ENCODE peak calls at places on chromosome 10, in eight cellular contexts. Q is activated B cell treated with CpG ODN at 0.5 μM for 24 hours, W is astrocyte of the spinal cord, O is GM06990, Z is endothelial cell, P is PC-9, I is spleen, F is fibroblast of lung. R is an unnamed sample.

GRCh38 chr10:64086083-64086772 is 565.0 kb downstream of the REEP3 start:
- DNase-seq in P (no peak), W (no peak), F (no peak), Q (no peak), Z (no peak), O (no peak), I (no peak), R (no peak)

GRCh38 chr10:81600185-81600584 is 274.8 kb upstream of the NRG3 start:
- DNase-seq in F (no peak), I (no peak), Z (no peak), W (peak; percentile 64), Q (no peak), O (no peak), P (peak; percentile 42), R (no peak)

GRCh38 chr10:5538446-5538845 is 13.7 kb downstream of the CALML3 start:
- DNase-seq in O (no peak), Q (no peak), Z (no peak), I (peak; percentile 22), W (peak; percentile 68), F (peak; percentile 47), P (peak; percentile 78), R (no peak)

GRCh38 chr10:49272251-49273081 is 26.5 kb upstream of the C10orf71 start:
- DNase-seq in P (no peak), F (no peak), O (no peak), Z (no peak), Q (no peak), I (no peak), W (no peak), R (no peak)

GRCh38 chr10:60594476-60595051 is 183.7 kb upstream of the CDK1 start:
- DNase-seq in W (peak; percentile 24), Q (no peak), O (no peak), F (no peak), P (no peak), I (no peak), Z (no peak), R (no peak)

GRCh38 chr10:104642311-104643022 is 1.4 kb downstream of the SORCS3 start:
- DNase-seq in Q (no peak), I (no peak), F (no peak), W (peak; percentile 12), Z (peak; percentile 88), P (no peak), O (no peak), R (no peak)

GRCh38 chr10:80509403-80510161 is 28.1 kb upstream of the SH2D4B start:
- DNase-seq in O (no peak), I (peak; percentile 77), Z (peak; percentile 58), Q (no peak), P (peak; percentile 98), W (peak; percentile 83), F (peak; percentile 86), R (peak; percentile 95)

GRCh38 chr10:124728071-124728829 is 15.9 kb downstream of the FAM53B start:
- DNase-seq in W (no peak), F (peak; percentile 36), O (no peak), P (no peak), Z (no peak), I (peak; percentile 79), Q (peak; percentile 23), R (no peak)

GRCh38 chr10:45470098-45471012 is 96.3 kb downstream of the ALOX5 start:
- DNase-seq in F (peak; percentile 86), Z (no peak), I (peak; percentile 84), O (peak; percentile 35), Q (peak; percentile 26), W (peak; percentile 24), P (peak; percentile 85), R (peak; percentile 15)

GRCh38 chr10:104028146-104028545 is 57.5 kb downstream of the COL17A1 start:
- DNase-seq in O (no peak), Q (no peak), I (no peak), Z (peak; percentile 38), W (no peak), P (no peak), F (peak; percentile 31), R (no peak)

GRCh38 chr10:123154943-123155505 is 822 bp downstream of the BUB3 start:
- DNase-seq in Q (peak; percentile 63), F (peak; percentile 36), Z (no peak), W (peak; percentile 58), I (no peak), O (peak; percentile 40), P (peak; percentile 42), R (peak; percentile 54)

GRCh38 chr10:1557081-1557480 is 180.2 kb downstream of the ADARB2 start:
- DNase-seq in O (no peak), P (no peak), W (no peak), Q (no peak), I (peak; percentile 62), Z (no peak), F (no peak), R (no peak)

GRCh38 chr10:123009105-123009805 is 449 bp downstream of the ACADSB start:
- DNase-seq in Q (peak; percentile 25), F (peak; percentile 4), I (peak; percentile 88), Z (peak; percentile 27), O (peak; percentile 29), P (no peak), W (peak; percentile 17), R (no peak)

GRCh38 chr10:62815373-62816111 is 624 bp downstream of the EGR2 start:
- DNase-seq in Q (peak; percentile 47), F (no peak), I (peak; percentile 88), W (peak; percentile 33), O (peak; percentile 63), P (no peak), Z (no peak), R (peak; percentile 41)

GRCh38 chr10:130941886-130942285 is 369.6 kb downstream of the TCERG1L start:
- DNase-seq in Z (no peak), Q (no peak), I (no peak), W (no peak), P (no peak), F (no peak), O (no peak), R (no peak)

GRCh38 chr10:65341323-65341922 is 1584.4 kb upstream of the LRRTM3 start:
- DNase-seq in Q (no peak), W (peak; percentile 70), F (peak; percentile 67), Z (no peak), I (no peak), O (no peak), P (peak; percentile 37), R (no peak)

GRCh38 chr10:30437039-30437781 is 3.2 kb downstream of the MAP3K8 start:
- DNase-seq in Z (no peak), O (no peak), I (no peak), P (peak; percentile 49), F (peak; percentile 69), W (peak; percentile 66), Q (no peak), R (peak; percentile 35)

GRCh38 chr10:97788552-97789442 is 17.0 kb upstream of the SFRP5 start:
- DNase-seq in W (no peak), Z (no peak), Q (no peak), I (no peak), O (no peak), F (no peak), P (no peak), R (no peak)

GRCh38 chr10:89659185-89660131 is 14.4 kb upstream of the PANK1 start:
- DNase-seq in Z (no peak), I (no peak), P (no peak), W (peak; percentile 86), O (no peak), F (peak; percentile 79), Q (no peak), R (no peak)